ENCODE peak calls at places on chromosomes 5 and 9, in six cellular contexts. Y is Calu3, X is naive B cell, C is pancreas, Z is kidney, L is NCI-H1092. D is an unnamed sample.

GRCh38 chr9:89844075-89844474 is 239.3 kb downstream of the GADD45G start:
- DNase-seq in C (no peak), Z (no peak), X (no peak), Y (no peak), L (no peak), D (no peak)

GRCh38 chr9:14153310-14153720 is 160.6 kb downstream of the NFIB start:
- DNase-seq in Y (no peak), C (no peak), X (no peak), L (no peak), Z (no peak), D (no peak)

GRCh38 chr5:138737494-138738265 is 15.5 kb upstream of the CTNNA1 start:
- DNase-seq in Y (no peak), C (no peak), Z (no peak), X (no peak), L (no peak), D (no peak)

GRCh38 chr9:134175291-134175807 is 11.0 kb upstream of the RNU6ATAC start:
- DNase-seq in L (no peak), C (no peak), Z (peak; percentile 55), X (no peak), Y (no peak), D (no peak)

GRCh38 chr9:29556317-29556716 is 1983.0 kb upstream of the C9orf72 start:
- DNase-seq in L (no peak), X (no peak), C (no peak), Y (no peak), Z (no peak), D (no peak)

GRCh38 chr5:6787941-6788340 is 74.7 kb downstream of the TENT4A start:
- DNase-seq in C (no peak), Z (no peak), Y (no peak), L (no peak), X (no peak), D (no peak)

GRCh38 chr5:144032375-144032774 is 138.1 kb downstream of the YIPF5 start:
- DNase-seq in X (no peak), C (no peak), Z (no peak), L (peak; percentile 39), Y (no peak), D (no peak)

GRCh38 chr9:30411571-30411970 is 1972.9 kb upstream of the ACO1 start:
- DNase-seq in Y (no peak), Z (peak; percentile 23), X (no peak), C (no peak), L (no peak), D (no peak)

GRCh38 chr5:117266237-117266725 is 691.7 kb upstream of the SEMA6A start:
- DNase-seq in Y (no peak), L (no peak), X (no peak), C (no peak), Z (no peak), D (no peak)

GRCh38 chr9:127209220-127209619 is 55.4 kb upstream of the GARNL3 start:
- DNase-seq in X (no peak), C (no peak), Y (no peak), L (no peak), Z (no peak), D (no peak)

GRCh38 chr5:72137826-72138409 is 30.6 kb downstream of the MAP1B start:
- DNase-seq in Z (no peak), L (no peak), X (peak; percentile 15), Y (no peak), C (no peak), D (no peak)

GRCh38 chr5:92644271-92644886 is 936.6 kb downstream of the NR2F1-AS1 start:
- DNase-seq in L (no peak), Y (no peak), Z (no peak), X (no peak), C (no peak), D (no peak)

GRCh38 chr5:17346811-17347210 is 129.4 kb downstream of the BASP1 start:
- DNase-seq in Y (no peak), L (no peak), Z (no peak), C (no peak), X (no peak), D (no peak)

GRCh38 chr5:40735609-40736008 is 20.2 kb downstream of the TTC33 start:
- DNase-seq in C (no peak), X (no peak), L (no peak), Z (no peak), Y (no peak), D (no peak)

GRCh38 chr5:144566747-144567415 is 396.2 kb downstream of the KCTD16 start:
- DNase-seq in Z (no peak), X (no peak), L (no peak), C (no peak), Y (no peak), D (no peak)

GRCh38 chr5:72308853-72309191 is 11.2 kb downstream of the MRPS27 start:
- DNase-seq in C (no peak), L (no peak), X (no peak), Z (no peak), Y (no peak), D (no peak)

GRCh38 chr9:95771556-95772280 is 103.8 kb upstream of the ERCC6L2 start:
- DNase-seq in C (no peak), Y (no peak), Z (peak; percentile 76), L (no peak), X (no peak), D (no peak)

GRCh38 chr9:92736816-92737606 is 27.6 kb downstream of the BICD2 start:
- DNase-seq in X (no peak), L (no peak), C (no peak), Y (no peak), Z (no peak), D (no peak)

GRCh38 chr5:10330511-10331105 is 22.9 kb upstream of the MARCHF6 start:
- DNase-seq in Z (no peak), C (no peak), L (no peak), X (no peak), Y (no peak), D (no peak)

D was measured in GOT3.